ENCODE peak calls at places on chromosome 6, in four cellular contexts. G, D, V and X are unnamed samples.

GRCh38 chr6:26553739-26554668 is 15.8 kb downstream of the HMGN4 start:
- DNase-seq in G (peak; percentile 86), D (peak; percentile 96), V (peak; percentile 77), X (peak; percentile 97)

GRCh38 chr6:41767112-41767946 is 12.4 kb downstream of the FRS3 start:
- DNase-seq in G (no peak), D (peak; percentile 70), V (peak; percentile 31), X (peak; percentile 83)

GRCh38 chr6:26613717-26614683 is 17.2 kb downstream of the ABT1 start:
- DNase-seq in G (no peak), D (no peak), V (no peak), X (no peak)

GRCh38 chr6:50270427-50270826 is 220.7 kb upstream of the DEFB112 start:
- DNase-seq in G (no peak), D (no peak), V (no peak), X (no peak)

GRCh38 chr6:7909323-7910276 is 988 bp downstream of the TXNDC5 start:
- DNase-seq in G (peak; percentile 54), D (peak; percentile 31), V (peak; percentile 67), X (peak; percentile 56)

GRCh38 chr6:75204959-75205775 is 686 bp downstream of the COL12A1 start:
- DNase-seq in G (no peak), D (peak; percentile 84), V (no peak), X (peak; percentile 82)

GRCh38 chr6:79468116-79468515 is 69.1 kb downstream of the LCA5 start:
- DNase-seq in G (no peak), D (peak; percentile 50), V (no peak), X (peak; percentile 61)

GRCh38 chr6:134722429-134722828 is 227.5 kb downstream of the ALDH8A1 start:
- DNase-seq in G (no peak), D (peak; percentile 28), V (no peak), X (no peak)

GRCh38 chr6:89360415-89360999 is 8.0 kb upstream of the UBE2J1 start:
- DNase-seq in G (no peak), D (peak; percentile 53), V (no peak), X (peak; percentile 57)